ENCODE peak calls at places on chromosomes 6 and 20, in nine cellular contexts. M is H1, I is testis, V is pancreas, S is lower lobe of right lung, H is H7, J is kidney, Y is Karpas-422, G is GM06990. L is an unnamed sample.

GRCh38 chr6:125183391-125183790 is 29.8 kb downstream of the TPD52L1 start:
- DNase-seq in V (no peak), I (no peak), J (no peak), H (no peak), Y (no peak), M (no peak), G (no peak), S (no peak), L (no peak)

GRCh38 chr6:34240329-34241248 is 3.9 kb downstream of the HMGA1 start:
- DNase-seq in H (peak; percentile 41), J (peak; percentile 45), M (no peak), I (no peak), V (peak; percentile 35), G (no peak), S (peak; percentile 26), Y (no peak), L (no peak)

GRCh38 chr6:163490826-163491577 is 76.5 kb downstream of the QKI start:
- DNase-seq in M (no peak), Y (no peak), I (peak; percentile 56), H (no peak), S (peak; percentile 56), V (peak; percentile 63), J (peak; percentile 78), G (no peak), L (no peak)

GRCh38 chr6:92243315-92243714 is 1176.0 kb downstream of the EPHA7 start:
- DNase-seq in Y (no peak), M (no peak), V (no peak), H (no peak), S (no peak), J (no peak), G (no peak), I (no peak), L (no peak)

GRCh38 chr20:40949346-40949745 is 79.3 kb upstream of the TOP1 start:
- DNase-seq in J (no peak), I (no peak), S (no peak), M (no peak), Y (no peak), H (no peak), V (no peak), G (no peak), L (no peak)

GRCh38 chr20:59903631-59904030 is 29.8 kb downstream of the SYCP2 start:
- DNase-seq in Y (no peak), J (no peak), G (no peak), I (no peak), V (no peak), S (no peak), H (no peak), M (no peak), L (no peak)

GRCh38 chr6:150266963-150267685 is 101.7 kb upstream of the IYD start:
- DNase-seq in I (no peak), J (no peak), G (no peak), H (no peak), S (no peak), M (no peak), V (no peak), Y (no peak), L (peak; percentile 71)

GRCh38 chr20:57619053-57619831 is 984 bp downstream of the ZBP1 start:
- DNase-seq in H (no peak), Y (peak; percentile 64), V (no peak), S (peak; percentile 86), J (peak; percentile 87), I (no peak), G (peak; percentile 87), M (no peak), L (no peak)

GRCh38 chr20:11651138-11651537 is 266.6 kb upstream of the BTBD3 start:
- DNase-seq in I (no peak), H (no peak), M (no peak), J (no peak), V (no peak), S (no peak), Y (no peak), G (no peak), L (no peak)

GRCh38 chr6:123962508-123962907 is 158.8 kb downstream of the NKAIN2 start:
- DNase-seq in J (peak; percentile 78), H (no peak), M (no peak), I (no peak), V (peak; percentile 75), G (no peak), S (peak; percentile 72), Y (no peak), L (no peak)

GRCh38 chr20:46967647-46968046 is 73.0 kb downstream of the EYA2 start:
- DNase-seq in J (no peak), S (no peak), H (no peak), I (no peak), G (no peak), V (no peak), Y (no peak), M (no peak), L (no peak)

GRCh38 chr20:3340443-3340842 is 67.0 kb downstream of the DNAAF9 start:
- DNase-seq in J (no peak), M (no peak), Y (no peak), G (no peak), H (no peak), I (peak; percentile 80), V (peak; percentile 72), S (peak; percentile 88), L (no peak)

GRCh38 chr6:37096025-37096424 is 73.9 kb upstream of the PIM1 start:
- DNase-seq in H (no peak), S (no peak), I (no peak), V (no peak), J (no peak), M (no peak), Y (no peak), G (no peak), L (no peak)

GRCh38 chr6:146546440-146546839 is 2.8 kb downstream of the RAB32 start:
- DNase-seq in Y (no peak), V (no peak), M (no peak), J (no peak), G (no peak), H (no peak), I (no peak), S (no peak), L (peak; percentile 91)

GRCh38 chr20:61927193-61927825 is 138.4 kb downstream of the TAF4 start:
- DNase-seq in S (peak; percentile 32), J (peak; percentile 65), G (no peak), V (no peak), I (no peak), Y (no peak), M (no peak), H (peak; percentile 59), L (no peak)

GRCh38 chr6:34284563-34285545 is 36.0 kb upstream of the SMIM29 start:
- DNase-seq in I (no peak), Y (peak; percentile 50), S (peak; percentile 76), G (no peak), H (no peak), M (no peak), V (no peak), J (peak; percentile 85), L (peak; percentile 35)

GRCh38 chr6:107641500-107641931 is 151.6 kb downstream of the SOBP start:
- DNase-seq in G (no peak), S (peak; percentile 72), J (no peak), Y (no peak), V (no peak), I (no peak), H (no peak), M (no peak), L (no peak)

GRCh38 chr6:35294308-35294945 is 3.2 kb upstream of the DEF6 start:
- DNase-seq in S (no peak), M (no peak), V (no peak), Y (peak; percentile 81), I (peak; percentile 44), H (peak; percentile 91), G (no peak), J (no peak), L (no peak)

DNA sequence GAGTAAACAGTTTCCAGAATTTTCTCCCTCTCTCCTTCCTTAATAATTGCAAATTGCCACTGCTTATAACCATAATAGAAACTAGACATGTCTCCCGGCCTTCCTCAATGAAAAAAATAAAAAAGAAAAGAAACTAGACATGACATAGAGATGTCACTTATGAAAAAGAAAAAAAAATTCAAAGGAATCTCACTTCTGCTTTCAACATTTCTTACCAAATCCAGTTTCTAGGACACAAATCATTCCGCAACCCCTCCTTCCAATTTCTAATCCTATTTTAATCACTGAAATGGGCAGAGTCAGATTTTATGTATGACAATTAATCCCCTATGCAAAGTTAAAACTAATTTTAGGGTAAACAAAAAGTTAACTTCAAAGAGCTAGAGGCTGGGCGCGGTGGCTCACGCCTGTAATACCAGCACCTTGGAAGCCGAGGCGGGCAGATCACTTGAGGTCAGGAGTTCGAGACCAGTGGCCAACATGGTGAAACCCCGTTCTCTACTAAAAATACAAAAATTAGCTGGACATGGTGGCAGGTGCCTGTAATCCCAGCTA is 40.1 kb upstream of the EEF1A1 start:
- DNase-seq in G (peak; percentile 67), V (no peak), I (no peak), M (no peak), J (no peak), Y (no peak), H (no peak), S (no peak), L (no peak)
- H3K4me3 ChIP-seq in G (peak overlapping the region; percentile 15), V (no peak overlapping the region), I (no peak overlapping the region), M (no peak overlapping the region), J (no peak overlapping the region), Y (no peak overlapping the region), H (no peak overlapping the region), S (no peak overlapping the region), L (no peak overlapping the region)

DNA sequence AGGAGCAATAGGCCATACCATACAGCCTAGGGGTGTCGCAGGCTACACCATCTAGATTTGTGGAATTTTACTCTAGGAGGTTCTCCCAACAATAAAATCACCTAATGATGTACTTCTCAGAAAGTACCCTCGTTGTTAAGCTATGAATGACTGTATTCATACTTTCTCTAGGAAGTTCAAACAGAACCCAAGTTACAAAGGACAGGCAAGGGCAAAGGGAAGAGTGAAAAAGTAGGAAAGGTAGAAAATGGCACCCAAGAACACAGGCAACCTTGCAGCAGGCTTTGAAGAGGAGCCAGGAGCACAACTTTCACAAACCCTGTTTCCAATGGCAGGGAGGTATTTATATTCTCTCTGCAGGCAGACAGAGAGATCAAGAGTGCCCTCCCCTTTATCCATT is 67.2 kb downstream of the B4GALT5 start:
- DNase-seq in S (no peak), Y (no peak), M (no peak), J (no peak), V (no peak), I (no peak), G (no peak), H (no peak), L (no peak)
- H3K36me3 ChIP-seq in S (peaks cover 97% of the 10 kb centered on the region), Y (no peaks in the 10 kb centered on the region), M (peaks cover 28% of the 10 kb centered on the region), J (peaks cover 28% of the 10 kb centered on the region), V (peaks cover 56% of the 10 kb centered on the region), I (no peaks in the 10 kb centered on the region), G (peaks cover 8% of the 10 kb centered on the region), H (peaks cover 43% of the 10 kb centered on the region), L (peaks cover 5% of the 10 kb centered on the region)

GRCh38 chr6:94721459-94721858 is 855.9 kb upstream of the MANEA start:
- DNase-seq in V (no peak), J (peak; percentile 28), M (no peak), Y (no peak), S (no peak), I (no peak), H (no peak), G (no peak), L (no peak)
- H3K4me3 ChIP-seq in V (no peak overlapping the region), J (no peak overlapping the region), M (no peak overlapping the region), Y (no peak overlapping the region), S (no peak overlapping the region), I (no peak overlapping the region), H (no peak overlapping the region), G (no peak overlapping the region), L (no peak overlapping the region)

DNA sequence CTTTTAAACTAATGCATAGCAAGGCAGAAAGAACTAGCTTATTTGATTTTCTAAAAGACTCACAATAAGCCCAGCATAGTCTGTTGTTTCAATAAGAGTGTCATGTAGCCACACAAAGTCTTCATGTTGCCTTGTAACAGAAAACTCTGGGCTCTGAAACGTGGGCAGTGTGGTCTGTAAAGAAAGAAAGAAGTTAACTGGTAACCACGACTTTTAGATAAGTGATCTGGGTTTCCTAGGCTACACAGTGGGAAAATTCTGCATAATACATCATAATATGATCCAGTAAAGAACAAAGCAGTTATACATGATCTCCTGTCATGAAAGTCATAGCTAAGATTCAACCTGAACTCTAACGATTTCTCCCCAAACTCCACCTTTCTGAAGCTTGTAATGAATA is 13.3 kb downstream of the SNX5 start:
- DNase-seq in Y (no peak), I (no peak), H (no peak), S (no peak), G (no peak), J (no peak), M (no peak), V (no peak), L (no peak)
- H3K36me3 ChIP-seq in Y (peaks cover 88% of the 10 kb centered on the region), I (no peaks in the 10 kb centered on the region), H (peaks cover 48% of the 10 kb centered on the region), S (peaks cover 64% of the 10 kb centered on the region), G (peaks cover 27% of the 10 kb centered on the region), J (peaks cover 18% of the 10 kb centered on the region), M (peaks cover 41% of the 10 kb centered on the region), V (peaks cover 37% of the 10 kb centered on the region), L (peaks cover 20% of the 10 kb centered on the region)

L was measured in BJ.